ENCODE peak calls at places on chromosome 17, in ten cellular contexts. One of them, this sample, is unnamed.
A peak's percentile ranks its signal among the peaks of the same experiment; 100 is the strongest.

GRCh38 chr17:35543856-35544255 is 6.4 kb upstream of the SLFN12L start:
- DNase-seq in testis: no peak
- DNase-seq in neural progenitor cell: no peak
- DNase-seq in tibial nerve: no peak
- DNase-seq in stomach: no peak
- DNase-seq in tibial artery: no peak
- DNase-seq in CD4-positive, CD25-positive, alpha-beta regulatory T cell: no peak
- DNase-seq in Karpas-422: no peak
- DNase-seq in heart right ventricle: no peak
- DNase-seq in lower lobe of right lung: no peak
- DNase-seq in this sample: no peak

GRCh38 chr17:17042851-17043667 is 802 bp downstream of the MPRIP start:
- DNase-seq in neural progenitor cell: peak; percentile 45
- DNase-seq in tibial nerve: no peak
- DNase-seq in CD4-positive, CD25-positive, alpha-beta regulatory T cell: no peak
- DNase-seq in stomach: no peak
- DNase-seq in testis: no peak
- DNase-seq in heart right ventricle: no peak
- DNase-seq in Karpas-422: peak; percentile 62
- DNase-seq in tibial artery: no peak
- DNase-seq in lower lobe of right lung: peak; percentile 60
- DNase-seq in this sample: no peak

GRCh38 chr17:75315541-75316243 is 26.5 kb upstream of the SLC25A19 start:
- DNase-seq in neural progenitor cell: no peak
- DNase-seq in CD4-positive, CD25-positive, alpha-beta regulatory T cell: no peak
- DNase-seq in lower lobe of right lung: no peak
- DNase-seq in heart right ventricle: no peak
- DNase-seq in stomach: no peak
- DNase-seq in Karpas-422: no peak
- DNase-seq in tibial artery: no peak
- DNase-seq in testis: no peak
- DNase-seq in tibial nerve: no peak
- DNase-seq in this sample: no peak

GRCh38 chr17:1179112-1179634 is 608 bp downstream of the ABR start:
- DNase-seq in CD4-positive, CD25-positive, alpha-beta regulatory T cell: no peak
- DNase-seq in tibial nerve: no peak
- DNase-seq in tibial artery: no peak
- DNase-seq in stomach: no peak
- DNase-seq in Karpas-422: peak; percentile 49
- DNase-seq in lower lobe of right lung: no peak
- DNase-seq in neural progenitor cell: peak; percentile 44
- DNase-seq in heart right ventricle: no peak
- DNase-seq in testis: no peak
- DNase-seq in this sample: no peak

GRCh38 chr17:8832711-8833352 is 33.7 kb upstream of the MFSD6L start:
- DNase-seq in tibial nerve: no peak
- DNase-seq in neural progenitor cell: peak; percentile 75
- DNase-seq in Karpas-422: peak; percentile 61
- DNase-seq in testis: peak; percentile 66
- DNase-seq in heart right ventricle: peak; percentile 31
- DNase-seq in stomach: no peak
- DNase-seq in CD4-positive, CD25-positive, alpha-beta regulatory T cell: no peak
- DNase-seq in tibial artery: no peak
- DNase-seq in lower lobe of right lung: peak; percentile 57
- DNase-seq in this sample: no peak

GRCh38 chr17:29140631-29141483 is 39.3 kb downstream of the MYO18A start:
- DNase-seq in testis: peak; percentile 49
- DNase-seq in tibial nerve: no peak
- DNase-seq in Karpas-422: peak; percentile 74
- DNase-seq in neural progenitor cell: peak; percentile 42
- DNase-seq in CD4-positive, CD25-positive, alpha-beta regulatory T cell: peak; percentile 50
- DNase-seq in tibial artery: no peak
- DNase-seq in lower lobe of right lung: no peak
- DNase-seq in heart right ventricle: no peak
- DNase-seq in stomach: no peak
- DNase-seq in this sample: peak; percentile 66

GRCh38 chr17:45293413-45294211 is 23.2 kb downstream of the MAP3K14 start:
- DNase-seq in lower lobe of right lung: peak; percentile 79
- DNase-seq in CD4-positive, CD25-positive, alpha-beta regulatory T cell: no peak
- DNase-seq in stomach: peak; percentile 78
- DNase-seq in testis: peak; percentile 88
- DNase-seq in neural progenitor cell: no peak
- DNase-seq in Karpas-422: no peak
- DNase-seq in tibial artery: peak; percentile 92
- DNase-seq in tibial nerve: peak; percentile 71
- DNase-seq in heart right ventricle: peak; percentile 74
- DNase-seq in this sample: no peak

GRCh38 chr17:33154869-33155455 is 138.1 kb downstream of the ASIC2 start:
- DNase-seq in testis: no peak
- DNase-seq in stomach: no peak
- DNase-seq in tibial artery: no peak
- DNase-seq in heart right ventricle: no peak
- DNase-seq in neural progenitor cell: no peak
- DNase-seq in lower lobe of right lung: no peak
- DNase-seq in Karpas-422: no peak
- DNase-seq in tibial nerve: no peak
- DNase-seq in CD4-positive, CD25-positive, alpha-beta regulatory T cell: no peak
- DNase-seq in this sample: no peak

GRCh38 chr17:16866436-16866835 is 105.5 kb downstream of the TNFRSF13B start:
- DNase-seq in heart right ventricle: no peak
- DNase-seq in neural progenitor cell: no peak
- DNase-seq in Karpas-422: no peak
- DNase-seq in tibial nerve: no peak
- DNase-seq in lower lobe of right lung: no peak
- DNase-seq in stomach: no peak
- DNase-seq in CD4-positive, CD25-positive, alpha-beta regulatory T cell: no peak
- DNase-seq in tibial artery: no peak
- DNase-seq in testis: no peak
- DNase-seq in this sample: no peak

GRCh38 chr17:34054495-34054894 is 200.6 kb upstream of the CCL2 start:
- DNase-seq in Karpas-422: no peak
- DNase-seq in heart right ventricle: no peak
- DNase-seq in tibial artery: no peak
- DNase-seq in neural progenitor cell: no peak
- DNase-seq in stomach: no peak
- DNase-seq in CD4-positive, CD25-positive, alpha-beta regulatory T cell: no peak
- DNase-seq in tibial nerve: no peak
- DNase-seq in testis: no peak
- DNase-seq in lower lobe of right lung: no peak
- DNase-seq in this sample: no peak

GRCh38 chr17:17039911-17040310 is 2.3 kb upstream of the MPRIP start:
- DNase-seq in CD4-positive, CD25-positive, alpha-beta regulatory T cell: no peak
- DNase-seq in tibial nerve: no peak
- DNase-seq in stomach: no peak
- DNase-seq in Karpas-422: no peak
- DNase-seq in testis: no peak
- DNase-seq in heart right ventricle: no peak
- DNase-seq in neural progenitor cell: no peak
- DNase-seq in lower lobe of right lung: peak; percentile 16
- DNase-seq in tibial artery: no peak
- DNase-seq in this sample: no peak

GRCh38 chr17:73492802-73493139 is 151.5 kb downstream of the SDK2 start:
- DNase-seq in Karpas-422: no peak
- DNase-seq in CD4-positive, CD25-positive, alpha-beta regulatory T cell: no peak
- DNase-seq in tibial nerve: no peak
- DNase-seq in testis: no peak
- DNase-seq in stomach: no peak
- DNase-seq in neural progenitor cell: no peak
- DNase-seq in tibial artery: no peak
- DNase-seq in heart right ventricle: no peak
- DNase-seq in lower lobe of right lung: no peak
- DNase-seq in this sample: no peak

GRCh38 chr17:45117848-45118646 is 14.3 kb downstream of the PLCD3 start:
- DNase-seq in CD4-positive, CD25-positive, alpha-beta regulatory T cell: no peak
- DNase-seq in tibial nerve: no peak
- DNase-seq in Karpas-422: no peak
- DNase-seq in tibial artery: no peak
- DNase-seq in stomach: no peak
- DNase-seq in heart right ventricle: no peak
- DNase-seq in lower lobe of right lung: no peak
- DNase-seq in neural progenitor cell: no peak
- DNase-seq in testis: no peak
- DNase-seq in this sample: no peak

GRCh38 chr17:63356275-63356905 is 89.7 kb downstream of the CYB561 start:
- DNase-seq in CD4-positive, CD25-positive, alpha-beta regulatory T cell: no peak
- DNase-seq in testis: peak; percentile 28
- DNase-seq in tibial artery: peak; percentile 29
- DNase-seq in neural progenitor cell: no peak
- DNase-seq in lower lobe of right lung: no peak
- DNase-seq in tibial nerve: no peak
- DNase-seq in heart right ventricle: no peak
- DNase-seq in stomach: no peak
- DNase-seq in Karpas-422: no peak
- DNase-seq in this sample: no peak

DNA sequence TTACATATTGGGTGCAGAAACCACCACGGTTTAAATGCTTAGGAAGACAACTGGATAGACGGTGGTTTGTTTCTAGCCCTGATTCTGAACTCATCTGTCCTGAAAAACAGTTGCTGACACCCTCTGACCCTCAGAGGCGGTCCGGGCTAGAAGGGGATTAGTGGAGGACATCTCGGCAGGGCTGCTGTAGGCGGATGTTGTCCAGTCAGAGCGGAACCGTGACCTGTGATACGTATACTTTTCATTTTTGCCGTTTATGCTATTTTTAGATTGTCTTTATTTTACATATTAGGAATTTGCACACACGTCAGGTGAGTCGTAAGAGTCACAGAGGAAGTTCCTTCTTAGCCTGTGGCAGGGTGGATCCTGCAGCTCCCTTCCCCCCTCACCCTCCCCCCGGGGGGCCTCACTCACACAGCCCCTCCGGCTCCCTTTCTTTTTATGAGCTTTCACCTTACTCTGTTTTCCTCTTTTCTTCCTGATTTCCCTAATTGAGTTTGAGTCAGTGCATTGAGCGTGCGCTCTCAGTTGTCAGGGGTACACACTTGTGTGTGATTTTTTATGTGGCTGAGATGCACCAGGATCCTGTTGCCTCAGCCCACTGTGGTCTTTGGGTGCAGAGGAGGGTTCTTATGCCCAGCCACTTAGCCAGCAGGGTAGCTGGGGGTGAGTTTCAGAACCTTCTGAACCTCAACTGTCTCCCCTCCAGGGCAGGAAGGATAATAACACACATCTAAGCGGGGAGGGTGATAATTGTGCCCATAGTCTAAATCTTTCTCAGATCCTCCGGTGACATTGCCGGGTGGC is 211.1 kb upstream of the CHMP6 start:
- DNase-seq in tibial nerve: no peak
- DNase-seq in lower lobe of right lung: no peak
- DNase-seq in stomach: no peak
- DNase-seq in CD4-positive, CD25-positive, alpha-beta regulatory T cell: no peak
- DNase-seq in heart right ventricle: no peak
- DNase-seq in Karpas-422: peak; percentile 95
- DNase-seq in tibial artery: no peak
- DNase-seq in testis: no peak
- DNase-seq in neural progenitor cell: peak; percentile 45
- DNase-seq in this sample: peak; percentile 27
- H3K4me1 ChIP-seq in tibial nerve: peaks cover 17% of the 10 kb centered on the region
- H3K4me1 ChIP-seq in lower lobe of right lung: peaks cover 46% of the 10 kb centered on the region
- H3K4me1 ChIP-seq in stomach: peaks cover 11% of the 10 kb centered on the region
- H3K4me1 ChIP-seq in CD4-positive, CD25-positive, alpha-beta regulatory T cell: peaks cover 38% of the 10 kb centered on the region
- H3K4me1 ChIP-seq in heart right ventricle: peaks cover 29% of the 10 kb centered on the region
- H3K4me1 ChIP-seq in Karpas-422: peaks cover 45% of the 10 kb centered on the region
- H3K4me1 ChIP-seq in tibial artery: peaks cover 4% of the 10 kb centered on the region
- H3K4me1 ChIP-seq in testis: peaks cover 7% of the 10 kb centered on the region
- H3K4me1 ChIP-seq in neural progenitor cell: peaks cover 42% of the 10 kb centered on the region
- H3K4me1 ChIP-seq in this sample: peaks cover 56% of the 10 kb centered on the region

GRCh38 chr17:5183410-5183793 is 8.3 kb downstream of the ZNF594 start:
- DNase-seq in heart right ventricle: no peak
- DNase-seq in tibial nerve: no peak
- DNase-seq in stomach: no peak
- DNase-seq in CD4-positive, CD25-positive, alpha-beta regulatory T cell: no peak
- DNase-seq in testis: no peak
- DNase-seq in Karpas-422: no peak
- DNase-seq in neural progenitor cell: no peak
- DNase-seq in tibial artery: no peak
- DNase-seq in lower lobe of right lung: no peak
- DNase-seq in this sample: no peak
- H3K9me3 ChIP-seq in heart right ventricle: peaks cover 100% of the 10 kb centered on the region
- H3K9me3 ChIP-seq in tibial nerve: peaks cover 100% of the 10 kb centered on the region
- H3K9me3 ChIP-seq in stomach: peaks cover 82% of the 10 kb centered on the region
- H3K9me3 ChIP-seq in CD4-positive, CD25-positive, alpha-beta regulatory T cell: peaks cover 100% of the 10 kb centered on the region
- H3K9me3 ChIP-seq in testis: peaks cover 3% of the 10 kb centered on the region
- H3K9me3 ChIP-seq in Karpas-422: peaks cover 62% of the 10 kb centered on the region
- H3K9me3 ChIP-seq in neural progenitor cell: peaks cover 95% of the 10 kb centered on the region
- H3K9me3 ChIP-seq in tibial artery: peaks cover 37% of the 10 kb centered on the region
- H3K9me3 ChIP-seq in lower lobe of right lung: peaks cover 99% of the 10 kb centered on the region
- H3K9me3 ChIP-seq in this sample: peaks cover 41% of the 10 kb centered on the region

DNA sequence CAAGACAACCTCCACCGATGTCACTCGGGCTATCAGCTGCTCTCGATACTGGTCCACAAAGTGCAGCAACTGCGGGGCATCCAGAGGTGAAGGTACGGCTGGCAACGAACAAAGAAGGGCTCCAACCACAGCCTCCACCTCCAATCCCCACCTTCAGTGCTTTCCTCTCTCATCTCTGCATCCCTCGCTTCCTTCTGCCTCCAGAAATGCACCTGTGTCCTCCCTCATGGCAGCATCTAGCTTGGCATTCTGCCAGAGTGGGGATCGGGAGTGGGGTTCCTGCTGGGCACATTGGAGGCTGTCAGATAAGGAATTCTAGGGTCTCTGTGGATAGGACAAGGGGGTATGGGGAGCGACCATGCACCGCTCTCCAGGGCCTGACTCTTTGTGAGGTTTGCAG is 28.6 kb downstream of the MIS12 start:
- DNase-seq in CD4-positive, CD25-positive, alpha-beta regulatory T cell: no peak
- DNase-seq in testis: no peak
- DNase-seq in tibial artery: no peak
- DNase-seq in stomach: no peak
- DNase-seq in heart right ventricle: no peak
- DNase-seq in lower lobe of right lung: no peak
- DNase-seq in neural progenitor cell: no peak
- DNase-seq in tibial nerve: no peak
- DNase-seq in Karpas-422: no peak
- DNase-seq in this sample: no peak
- H3K27ac ChIP-seq in CD4-positive, CD25-positive, alpha-beta regulatory T cell: no peak overlapping the region
- H3K27ac ChIP-seq in testis: no peak overlapping the region
- H3K27ac ChIP-seq in tibial artery: no peak overlapping the region
- H3K27ac ChIP-seq in stomach: no peak overlapping the region
- H3K27ac ChIP-seq in heart right ventricle: no peak overlapping the region
- H3K27ac ChIP-seq in lower lobe of right lung: no peak overlapping the region
- H3K27ac ChIP-seq in neural progenitor cell: no peak overlapping the region
- H3K27ac ChIP-seq in tibial nerve: no peak overlapping the region
- H3K27ac ChIP-seq in Karpas-422: no peak overlapping the region
- H3K27ac ChIP-seq in this sample: no peak overlapping the region

DNA sequence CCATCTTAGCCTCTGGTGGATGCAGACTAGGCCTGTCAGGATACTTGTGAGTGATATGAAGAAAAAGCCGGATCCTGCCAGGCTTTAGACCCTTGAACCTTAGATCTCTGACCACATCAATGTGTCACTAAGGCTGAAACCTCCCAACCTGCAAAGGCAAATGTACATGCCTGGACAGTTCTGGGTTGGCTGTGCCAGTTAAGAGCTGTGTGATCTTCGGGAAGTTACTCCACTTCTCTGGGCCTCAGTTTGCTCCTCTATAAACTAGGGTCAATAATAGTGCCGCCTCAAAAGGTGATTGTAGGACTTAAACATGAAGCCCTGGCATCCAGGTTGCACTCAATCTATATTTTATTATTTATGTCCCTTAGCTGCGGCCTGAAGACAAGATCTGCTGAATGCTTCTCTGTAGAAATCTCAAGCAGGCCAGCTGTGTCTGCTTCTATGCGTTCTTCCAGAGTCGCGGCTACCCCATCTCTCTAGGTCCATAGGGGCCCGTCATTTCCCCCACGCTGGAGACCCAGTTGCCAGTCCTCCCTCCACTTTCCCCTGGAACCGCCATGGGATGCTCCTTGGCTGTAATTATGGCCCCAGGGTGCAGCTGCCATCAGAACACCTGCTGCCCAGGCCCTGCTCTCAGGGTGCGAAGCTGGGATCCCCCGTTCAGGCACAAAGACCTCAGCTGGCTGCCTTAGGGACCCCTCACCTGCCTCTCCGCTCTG is 50.1 kb downstream of the AKAP1 start:
- DNase-seq in neural progenitor cell: no peak
- DNase-seq in stomach: no peak
- DNase-seq in tibial nerve: no peak
- DNase-seq in Karpas-422: no peak
- DNase-seq in CD4-positive, CD25-positive, alpha-beta regulatory T cell: no peak
- DNase-seq in tibial artery: no peak
- DNase-seq in heart right ventricle: no peak
- DNase-seq in lower lobe of right lung: no peak
- DNase-seq in testis: no peak
- DNase-seq in this sample: no peak
- H3K4me1 ChIP-seq in neural progenitor cell: peaks cover 22% of the 10 kb centered on the region
- H3K4me1 ChIP-seq in stomach: no peaks in the 10 kb centered on the region
- H3K4me1 ChIP-seq in tibial nerve: no peaks in the 10 kb centered on the region
- H3K4me1 ChIP-seq in Karpas-422: peaks cover 28% of the 10 kb centered on the region
- H3K4me1 ChIP-seq in CD4-positive, CD25-positive, alpha-beta regulatory T cell: peaks cover 3% of the 10 kb centered on the region
- H3K4me1 ChIP-seq in tibial artery: no peaks in the 10 kb centered on the region
- H3K4me1 ChIP-seq in heart right ventricle: peaks cover 9% of the 10 kb centered on the region
- H3K4me1 ChIP-seq in lower lobe of right lung: no peaks in the 10 kb centered on the region
- H3K4me1 ChIP-seq in testis: peaks cover 3% of the 10 kb centered on the region
- H3K4me1 ChIP-seq in this sample: peaks cover 11% of the 10 kb centered on the region

This sample was measured in CD8-positive, alpha-beta T cell.